ENCODE peak calls at places on chromosome 3, in six cellular contexts. S is IMR-90, V is trophoblast cell, D is mesenchymal stem cell, Z is H9, A is H1. J is an unnamed sample.

GRCh38 chr3:168341192-168341816 is 245.6 kb upstream of the GOLIM4 start:
- DNase-seq in D (peak), S (peak), V (no peak), A (no peak), Z (no peak), J (no peak)

GRCh38 chr3:71048948-71049347 is 534.6 kb downstream of the FOXP1 start:
- DNase-seq in S (no peak), A (no peak), V (no peak), Z (no peak), D (no peak), J (no peak)

GRCh38 chr3:66036586-66037061 is 2.1 kb downstream of the MAGI1 start:
- DNase-seq in A (peak), Z (peak), S (peak), D (peak), V (peak), J (no peak)

GRCh38 chr3:10330319-10330718 is 9.4 kb upstream of the SEC13 start:
- DNase-seq in A (no peak), S (no peak), V (no peak), Z (peak), D (no peak), J (no peak)

GRCh38 chr3:71380096-71380495 is 203.4 kb downstream of the FOXP1 start:
- DNase-seq in A (no peak), S (peak), V (peak), Z (no peak), D (no peak), J (no peak)

GRCh38 chr3:183988216-183988790 is 29.4 kb downstream of the ABCC5 start:
- DNase-seq in V (no peak), A (no peak), S (peak), D (peak), Z (no peak), J (no peak)

GRCh38 chr3:43894176-43895049 is 203.7 kb downstream of the ABHD5 start:
- DNase-seq in S (peak), Z (peak), D (peak), A (peak), V (peak), J (peak)

GRCh38 chr3:16331319-16331883 is 66.4 kb downstream of the OXNAD1 start:
- DNase-seq in V (peak), D (no peak), S (no peak), Z (no peak), A (no peak), J (no peak)

GRCh38 chr3:50158747-50159146 is 3.6 kb downstream of the SEMA3F start:
- DNase-seq in A (no peak), V (no peak), Z (no peak), D (no peak), S (no peak), J (no peak)

GRCh38 chr3:183385698-183386590 is 42.5 kb downstream of the MCF2L2 start:
- DNase-seq in A (peak), D (peak), S (peak), V (peak), Z (peak), J (peak)

GRCh38 chr3:122893282-122893681 is 98.4 kb downstream of the SLC49A4 start:
- DNase-seq in V (peak), A (no peak), D (no peak), Z (no peak), S (no peak), J (no peak)

GRCh38 chr3:159080236-159080635 is 278.4 kb downstream of the MFSD1 start:
- DNase-seq in D (no peak), S (no peak), Z (no peak), A (no peak), V (no peak), J (no peak)

GRCh38 chr3:13528217-13528801 is 20.6 kb upstream of the FBLN2 start:
- DNase-seq in Z (peak), D (peak), A (no peak), V (peak), S (no peak), J (peak)

GRCh38 chr3:193563999-193564398 is 9.3 kb upstream of the ATP13A4 start:
- DNase-seq in V (peak), S (no peak), A (no peak), D (no peak), Z (peak), J (no peak)

GRCh38 chr3:78029775-78030174 is 989.9 kb downstream of the ROBO2 start:
- DNase-seq in A (peak), D (no peak), V (no peak), S (no peak), Z (peak), J (no peak)

GRCh38 chr3:120077726-120078125 is 16.5 kb downstream of the GSK3B start:
- DNase-seq in A (no peak), S (no peak), Z (no peak), V (no peak), D (no peak), J (no peak)

GRCh38 chr3:20742903-20743302 is 556.9 kb upstream of the SGO1 start:
- DNase-seq in V (no peak), A (no peak), Z (no peak), S (no peak), D (no peak), J (no peak)

GRCh38 chr3:135678386-135678785 is 287.1 kb upstream of the PPP2R3A start:
- DNase-seq in D (no peak), V (no peak), S (no peak), Z (no peak), A (no peak), J (no peak)

GRCh38 chr3:101643861-101644613 is 32.9 kb downstream of the ZBTB11 start:
- DNase-seq in V (peak), S (peak), D (peak), A (no peak), Z (no peak), J (no peak)

GRCh38 chr3:12483872-12484197 is 445 bp upstream of the TSEN2 start:
- DNase-seq in S (no peak), Z (no peak), A (no peak), V (no peak), D (no peak), J (no peak)

DNA sequence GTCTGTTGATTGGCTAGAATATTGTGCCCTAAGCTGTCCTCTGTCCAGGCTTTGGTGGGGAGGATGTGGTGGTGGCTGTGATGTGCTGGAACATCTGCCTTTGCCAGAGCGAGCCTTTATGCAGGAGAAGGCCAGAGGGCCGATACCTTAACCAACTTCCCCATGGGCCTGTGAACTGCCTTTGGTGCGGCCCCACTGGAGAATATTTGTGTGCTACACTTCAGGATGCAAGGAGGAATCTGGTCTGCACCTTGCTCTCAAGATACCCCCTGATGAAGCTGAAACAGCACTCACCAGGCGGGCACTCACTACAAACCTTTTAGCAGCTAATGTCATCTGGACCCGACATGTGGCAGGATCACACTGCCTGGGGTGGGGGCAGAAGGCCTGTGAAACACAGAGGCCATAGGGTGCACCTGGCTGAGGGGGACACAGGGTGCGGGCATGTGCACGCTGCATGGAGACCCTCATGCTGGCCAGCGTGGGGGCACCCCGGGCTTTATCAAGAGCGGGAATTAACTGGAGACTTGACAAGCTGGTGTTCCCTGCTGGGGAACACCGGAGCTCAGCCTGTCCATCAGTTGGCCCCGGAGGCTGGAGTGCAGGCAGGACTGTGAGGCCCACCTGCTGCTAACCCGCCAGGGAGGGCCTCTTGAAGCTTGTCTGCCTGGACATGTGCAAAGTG is 16.4 kb downstream of the PRR23E start:
- DNase-seq in S (no peak), A (no peak), D (no peak), Z (peak), V (no peak), J (no peak)
- H3K9ac ChIP-seq in S (no peak), A (no peak), D (no peak), Z (no peak), V (no peak), J (peak)

GRCh38 chr3:106126836-106127235 is 258.0 kb upstream of the CBLB start:
- DNase-seq in A (no peak), D (no peak), S (no peak), V (no peak), Z (no peak), J (no peak)
- H2AFZ ChIP-seq in A (peak), D (no peak), S (no peak), V (no peak), Z (no peak), J (peak)

GRCh38 chr3:138846350-138846756 is 11.6 kb upstream of the PIK3CB start:
- DNase-seq in Z (no peak), A (no peak), D (no peak), S (no peak), V (peak), J (no peak)
- H4K8ac ChIP-seq in Z (peak), A (peak), D (no peak), S (no peak), V (peak), J (no peak)

DNA sequence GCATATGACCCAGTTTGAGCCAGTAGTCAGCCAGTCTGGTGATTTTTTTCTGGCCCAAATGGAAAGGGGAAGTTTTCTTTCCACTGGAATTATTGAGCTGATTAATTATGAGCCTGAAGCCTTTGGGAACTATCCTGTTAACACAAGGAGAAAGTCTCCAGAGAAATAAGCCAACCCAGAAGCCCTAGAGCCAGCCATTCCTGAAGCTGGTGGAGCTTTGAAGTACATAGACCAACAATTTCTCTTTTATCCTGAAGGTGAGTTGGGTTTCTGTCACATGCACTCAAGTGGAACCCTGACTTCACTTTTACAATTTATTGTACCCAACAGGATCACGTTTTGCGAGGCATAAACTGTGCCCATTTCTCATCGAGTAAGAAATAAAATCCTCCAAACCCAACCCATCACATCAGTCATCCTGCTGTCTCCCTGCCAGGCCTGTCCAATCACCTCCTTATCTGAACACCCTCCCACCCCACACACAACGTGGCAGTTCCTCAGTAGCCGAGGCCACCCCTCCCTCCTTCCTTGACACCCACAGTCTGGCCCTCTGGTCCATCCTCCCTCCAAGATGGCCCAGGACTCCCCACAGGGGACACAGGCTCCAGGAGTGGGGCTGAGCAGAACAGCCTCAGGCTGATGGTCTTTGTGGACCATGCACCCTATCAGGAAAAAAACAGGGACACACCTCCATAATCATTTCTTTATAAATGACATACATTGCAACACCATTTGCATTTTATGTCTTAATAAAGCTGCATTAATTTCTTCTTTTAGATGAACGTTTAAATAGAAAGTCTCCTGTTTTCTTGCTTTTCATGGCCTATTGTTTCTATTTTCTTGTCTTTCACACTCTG is 55.7 kb upstream of the GATA2 start:
- DNase-seq in A (no peak), D (no peak), Z (no peak), V (no peak), S (peak), J (no peak)
- H3K9ac ChIP-seq in A (no peak), D (peak), Z (no peak), V (no peak), S (peak), J (peak)

DNA sequence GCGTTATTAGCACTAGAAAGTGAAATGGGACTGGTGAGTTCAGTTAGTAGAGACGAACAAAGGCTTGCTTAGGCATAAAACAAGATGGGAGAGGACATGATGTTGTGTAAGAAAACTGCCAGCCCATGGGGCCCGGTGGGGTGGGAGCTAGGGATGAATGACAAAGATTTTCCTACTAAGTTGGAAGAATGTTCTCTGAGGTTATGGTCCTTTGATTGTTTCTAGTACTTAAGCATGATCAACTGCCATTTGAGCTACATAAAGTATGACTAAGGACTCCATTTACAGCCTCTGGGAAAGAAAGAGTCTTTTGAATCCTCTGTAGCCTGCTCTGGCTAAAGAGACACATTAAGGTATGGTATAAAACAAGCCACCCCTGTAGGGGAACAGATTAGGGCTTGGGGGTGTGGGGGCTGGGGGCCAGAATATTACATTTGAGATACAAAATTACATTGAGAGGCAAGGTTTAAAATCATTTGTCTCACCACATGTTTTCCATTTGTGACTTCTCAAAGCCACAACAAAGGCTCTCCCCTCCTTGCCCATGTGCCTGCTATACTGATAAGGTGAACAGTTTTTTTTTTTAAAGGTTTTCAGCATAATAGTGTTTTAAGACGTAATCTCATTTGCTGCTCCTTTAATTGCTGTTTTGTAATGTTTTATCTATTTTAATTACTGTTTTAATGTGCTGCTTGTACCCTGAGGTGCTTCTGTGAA is 323.3 kb downstream of the CHST2 start:
- DNase-seq in D (peak), A (no peak), V (no peak), S (peak), Z (no peak), J (no peak)
- H2AFZ ChIP-seq in D (no peak), A (no peak), V (no peak), S (no peak), Z (no peak), J (peak)

GRCh38 chr3:23944007-23944760 is 902 bp upstream of the NR1D2 start:
- DNase-seq in A (no peak), S (no peak), D (no peak), V (no peak), Z (no peak), J (peak)
- H4K8ac ChIP-seq in A (no peak), S (no peak), D (no peak), V (no peak), Z (no peak), J (no peak)

DNA sequence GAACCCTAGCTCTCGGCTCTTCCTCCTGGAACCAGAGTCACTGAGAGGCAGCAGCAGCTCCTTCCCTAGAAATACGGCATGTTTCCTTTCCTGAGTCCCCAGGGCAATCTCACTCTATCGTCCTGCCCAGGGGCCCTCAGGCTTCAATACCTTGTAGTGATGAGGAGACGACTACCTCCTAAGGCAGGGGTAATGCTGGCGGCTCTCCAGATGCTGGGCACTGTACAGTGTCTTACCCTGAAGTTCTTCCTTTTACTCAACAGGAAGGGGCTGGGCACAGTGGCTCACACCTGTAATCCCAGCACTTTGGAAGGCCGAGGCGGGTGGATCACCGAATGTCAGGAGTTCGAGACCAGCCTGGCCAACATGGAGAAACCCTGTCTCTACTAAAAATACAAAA is 13.5 kb downstream of the TMEM44 start:
- DNase-seq in S (no peak), V (no peak), A (no peak), D (no peak), Z (no peak), J (no peak)
- H3K9ac ChIP-seq in S (no peak), V (no peak), A (no peak), D (no peak), Z (no peak), J (peak)

DNA sequence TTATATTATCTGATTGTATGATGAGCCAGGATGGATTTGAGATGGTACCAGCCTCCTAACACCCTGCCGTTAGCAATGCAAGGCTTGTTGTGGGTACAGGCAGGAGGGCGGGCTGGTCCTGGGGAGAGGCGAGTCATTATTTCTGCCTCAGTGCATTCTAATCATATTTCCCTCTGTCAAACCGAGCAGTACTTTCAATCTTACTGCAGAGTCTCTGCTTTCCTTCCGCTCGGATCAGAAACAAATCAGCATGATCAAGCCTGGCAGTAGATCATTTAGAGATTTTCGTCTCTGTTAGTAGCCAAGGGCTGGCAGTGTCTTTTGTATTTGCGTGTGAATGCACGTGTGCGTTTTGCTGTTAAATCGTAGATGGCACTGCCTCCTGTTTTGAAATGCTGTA is 279.4 kb downstream of the PDCD6IP start:
- DNase-seq in S (no peak), Z (no peak), V (no peak), A (no peak), D (no peak), J (no peak)
- H2AFZ ChIP-seq in S (no peak), Z (no peak), V (no peak), A (peak), D (no peak), J (peak)

GRCh38 chr3:150408232-150409124 is at the start of gene TSC22D2:
- DNase-seq in A (peak), D (peak), V (peak), Z (peak), S (peak), J (peak)
- H4K8ac ChIP-seq in A (peak), D (peak), V (peak), Z (no peak), S (peak), J (no peak)

DNA sequence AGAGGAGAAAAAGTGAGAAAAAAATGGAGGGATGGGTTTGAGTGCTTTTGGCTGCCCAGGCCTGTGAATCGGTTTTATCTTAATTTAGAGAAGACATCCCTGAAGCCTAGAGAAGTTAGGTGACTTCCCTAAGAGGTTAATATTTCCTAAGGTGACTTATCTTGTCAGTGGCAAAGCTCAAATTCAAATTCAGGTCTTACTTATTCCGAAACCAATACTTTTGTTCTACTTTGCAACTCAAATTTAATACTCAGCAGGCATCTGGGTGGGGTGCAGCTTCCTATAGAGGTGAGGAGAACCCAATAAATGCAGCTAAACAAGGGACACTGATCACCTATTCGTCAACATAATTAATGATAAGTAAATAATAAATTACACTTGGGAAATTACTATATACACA is 54.9 kb upstream of the MYRIP start:
- DNase-seq in D (no peak), Z (no peak), A (no peak), S (no peak), V (no peak), J (no peak)
- H3K9ac ChIP-seq in D (no peak), Z (no peak), A (no peak), S (no peak), V (no peak), J (no peak)